ENCODE peak calls at places on chromosomes 5 and 9, in nine cellular contexts. One of them, this sample, is unnamed.

GRCh38 chr5:179255527-179256228 is 89.6 kb downstream of the ADAMTS2 start:
- DNase-seq in omental fat pad: no peak
- DNase-seq in AG10803: no peak
- DNase-seq in NB4: no peak
- DNase-seq in left ventricle myocardium inferior: no peak
- DNase-seq in glutamatergic neuron: peak
- DNase-seq in GM13976: no peak
- DNase-seq in Panc1: no peak
- DNase-seq in endothelial cell: no peak
- DNase-seq in this sample: no peak

GRCh38 chr9:137390553-137391410 is 32.2 kb downstream of the EXD3 start:
- DNase-seq in omental fat pad: no peak
- DNase-seq in AG10803: no peak
- DNase-seq in NB4: peak
- DNase-seq in left ventricle myocardium inferior: no peak
- DNase-seq in glutamatergic neuron: peak
- DNase-seq in GM13976: no peak
- DNase-seq in Panc1: no peak
- DNase-seq in endothelial cell: no peak
- DNase-seq in this sample: no peak

GRCh38 chr9:107883496-107884120 is 394.0 kb upstream of the KLF4 start:
- DNase-seq in omental fat pad: no peak
- DNase-seq in AG10803: no peak
- DNase-seq in NB4: no peak
- DNase-seq in left ventricle myocardium inferior: no peak
- DNase-seq in glutamatergic neuron: no peak
- DNase-seq in GM13976: peak
- DNase-seq in Panc1: no peak
- DNase-seq in endothelial cell: no peak
- DNase-seq in this sample: no peak

GRCh38 chr5:474826-475661 is 32.1 kb downstream of the EXOC3 start:
- DNase-seq in omental fat pad: no peak
- DNase-seq in AG10803: peak
- DNase-seq in NB4: no peak
- DNase-seq in left ventricle myocardium inferior: peak
- DNase-seq in glutamatergic neuron: peak
- DNase-seq in GM13976: no peak
- DNase-seq in Panc1: no peak
- DNase-seq in endothelial cell: no peak
- DNase-seq in this sample: no peak

GRCh38 chr9:125119643-125120286 is 23.6 kb downstream of the SCAI start:
- DNase-seq in omental fat pad: no peak
- DNase-seq in AG10803: peak
- DNase-seq in NB4: no peak
- DNase-seq in left ventricle myocardium inferior: no peak
- DNase-seq in glutamatergic neuron: peak
- DNase-seq in GM13976: no peak
- DNase-seq in Panc1: no peak
- DNase-seq in endothelial cell: no peak
- DNase-seq in this sample: no peak

GRCh38 chr9:125843646-125844045 is 96.5 kb downstream of the PBX3 start:
- DNase-seq in omental fat pad: no peak
- DNase-seq in AG10803: no peak
- DNase-seq in NB4: no peak
- DNase-seq in left ventricle myocardium inferior: no peak
- DNase-seq in glutamatergic neuron: peak
- DNase-seq in GM13976: no peak
- DNase-seq in Panc1: no peak
- DNase-seq in endothelial cell: no peak
- DNase-seq in this sample: no peak

GRCh38 chr5:122751293-122751753 is 23.6 kb upstream of the SNX2 start:
- DNase-seq in omental fat pad: no peak
- DNase-seq in AG10803: peak
- DNase-seq in NB4: peak
- DNase-seq in left ventricle myocardium inferior: no peak
- DNase-seq in glutamatergic neuron: no peak
- DNase-seq in GM13976: no peak
- DNase-seq in Panc1: no peak
- DNase-seq in endothelial cell: peak
- DNase-seq in this sample: no peak

GRCh38 chr5:104763163-104763562 is 1200.6 kb upstream of the NUDT12 start:
- DNase-seq in omental fat pad: no peak
- DNase-seq in AG10803: no peak
- DNase-seq in NB4: no peak
- DNase-seq in left ventricle myocardium inferior: no peak
- DNase-seq in glutamatergic neuron: no peak
- DNase-seq in GM13976: no peak
- DNase-seq in Panc1: no peak
- DNase-seq in endothelial cell: no peak
- DNase-seq in this sample: no peak

GRCh38 chr5:1793966-1794895 is 5.4 kb downstream of the MRPL36 start:
- DNase-seq in omental fat pad: no peak
- DNase-seq in AG10803: peak
- DNase-seq in NB4: peak
- DNase-seq in left ventricle myocardium inferior: no peak
- DNase-seq in glutamatergic neuron: no peak
- DNase-seq in GM13976: no peak
- DNase-seq in Panc1: no peak
- DNase-seq in endothelial cell: no peak
- DNase-seq in this sample: no peak

GRCh38 chr9:116550728-116551436 is 136.2 kb upstream of the TRIM32 start:
- DNase-seq in omental fat pad: no peak
- DNase-seq in AG10803: peak
- DNase-seq in NB4: peak
- DNase-seq in left ventricle myocardium inferior: no peak
- DNase-seq in glutamatergic neuron: no peak
- DNase-seq in GM13976: no peak
- DNase-seq in Panc1: no peak
- DNase-seq in endothelial cell: no peak
- DNase-seq in this sample: no peak

GRCh38 chr9:128636024-128636390 is 20.6 kb downstream of the DYNC2I2 start:
- DNase-seq in omental fat pad: no peak
- DNase-seq in AG10803: no peak
- DNase-seq in NB4: no peak
- DNase-seq in left ventricle myocardium inferior: peak
- DNase-seq in glutamatergic neuron: no peak
- DNase-seq in GM13976: peak
- DNase-seq in Panc1: no peak
- DNase-seq in endothelial cell: peak
- DNase-seq in this sample: no peak

GRCh38 chr9:36074870-36075532 is 38.3 kb downstream of the RECK start:
- DNase-seq in omental fat pad: peak
- DNase-seq in AG10803: peak
- DNase-seq in NB4: no peak
- DNase-seq in left ventricle myocardium inferior: peak
- DNase-seq in glutamatergic neuron: no peak
- DNase-seq in GM13976: no peak
- DNase-seq in Panc1: no peak
- DNase-seq in endothelial cell: no peak
- DNase-seq in this sample: no peak

GRCh38 chr5:36058776-36059175 is 7.9 kb downstream of the UGT3A2 start:
- DNase-seq in omental fat pad: no peak
- DNase-seq in AG10803: no peak
- DNase-seq in NB4: no peak
- DNase-seq in left ventricle myocardium inferior: no peak
- DNase-seq in glutamatergic neuron: no peak
- DNase-seq in GM13976: no peak
- DNase-seq in Panc1: no peak
- DNase-seq in endothelial cell: no peak
- DNase-seq in this sample: no peak

GRCh38 chr9:131667576-131667975 is 72.3 kb downstream of the RAPGEF1 start:
- DNase-seq in omental fat pad: no peak
- DNase-seq in AG10803: peak
- DNase-seq in NB4: peak
- DNase-seq in left ventricle myocardium inferior: no peak
- DNase-seq in glutamatergic neuron: no peak
- DNase-seq in GM13976: no peak
- DNase-seq in Panc1: no peak
- DNase-seq in endothelial cell: no peak
- DNase-seq in this sample: no peak

GRCh38 chr5:128538249-128539037 is 398 bp upstream of the FBN2 start:
- DNase-seq in omental fat pad: no peak
- DNase-seq in AG10803: peak
- DNase-seq in NB4: peak
- DNase-seq in left ventricle myocardium inferior: peak
- DNase-seq in glutamatergic neuron: peak
- DNase-seq in GM13976: peak
- DNase-seq in Panc1: no peak
- DNase-seq in endothelial cell: peak
- DNase-seq in this sample: no peak

GRCh38 chr5:122697171-122697570 is 77.7 kb upstream of the SNX2 start:
- DNase-seq in omental fat pad: no peak
- DNase-seq in AG10803: no peak
- DNase-seq in NB4: peak
- DNase-seq in left ventricle myocardium inferior: no peak
- DNase-seq in glutamatergic neuron: no peak
- DNase-seq in GM13976: no peak
- DNase-seq in Panc1: no peak
- DNase-seq in endothelial cell: no peak
- DNase-seq in this sample: no peak

DNA sequence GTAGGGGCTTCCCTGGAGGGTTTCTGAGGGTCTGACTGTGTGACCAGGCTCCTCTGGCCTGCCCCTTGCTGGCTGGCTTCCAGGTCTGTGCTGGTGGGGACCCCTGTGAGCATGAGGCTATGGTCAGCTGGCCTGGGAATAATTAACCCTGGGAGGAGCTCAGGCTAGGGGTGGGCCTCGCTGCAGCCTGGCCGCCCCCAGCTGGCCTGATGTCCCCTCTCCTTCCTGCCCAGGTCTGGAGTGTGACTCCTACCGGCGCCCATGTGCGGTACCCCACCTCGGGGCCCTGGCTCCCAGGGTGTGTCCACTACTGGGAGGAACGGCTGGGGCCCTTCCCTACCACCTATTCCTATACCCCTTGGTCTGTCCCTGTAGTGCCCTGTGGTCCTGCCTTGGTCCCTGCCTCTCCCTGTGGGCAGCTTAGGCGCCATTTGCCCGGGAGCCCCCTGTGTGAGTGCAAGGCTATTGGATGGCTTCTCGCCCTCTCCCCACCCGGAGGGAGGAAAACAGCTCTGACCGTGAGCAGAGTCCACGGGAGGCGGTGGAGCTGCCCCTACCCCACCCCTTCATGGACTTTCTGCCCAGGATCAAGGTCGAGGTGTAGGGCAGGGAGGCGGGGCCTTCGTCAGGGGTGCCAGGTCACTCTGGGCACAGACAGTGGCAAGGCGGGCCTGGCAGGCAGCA is 9.4 kb downstream of the RXRA start:
- DNase-seq in omental fat pad: no peak
- DNase-seq in AG10803: no peak
- DNase-seq in NB4: no peak
- DNase-seq in left ventricle myocardium inferior: no peak
- DNase-seq in glutamatergic neuron: no peak
- DNase-seq in GM13976: no peak
- DNase-seq in Panc1: no peak
- DNase-seq in endothelial cell: no peak
- DNase-seq in this sample: no peak
- TF ChIP-seq CTCF in omental fat pad: no peak
- TF ChIP-seq CTCF in AG10803: no peak
- TF ChIP-seq CTCF in NB4: no peak
- TF ChIP-seq CTCF in left ventricle myocardium inferior: no peak
- TF ChIP-seq CTCF in glutamatergic neuron: no peak
- TF ChIP-seq CTCF in GM13976: no peak
- TF ChIP-seq CTCF in Panc1: no peak
- TF ChIP-seq CTCF in endothelial cell: no peak
- TF ChIP-seq CTCF in this sample: no peak

GRCh38 chr5:64594601-64595518 is 89.0 kb downstream of the RGS7BP start:
- DNase-seq in omental fat pad: no peak
- DNase-seq in AG10803: no peak
- DNase-seq in NB4: peak
- DNase-seq in left ventricle myocardium inferior: no peak
- DNase-seq in glutamatergic neuron: no peak
- DNase-seq in GM13976: no peak
- DNase-seq in Panc1: no peak
- DNase-seq in endothelial cell: peak
- DNase-seq in this sample: no peak
- TF ChIP-seq CTCF in omental fat pad: no peak
- TF ChIP-seq CTCF in AG10803: no peak
- TF ChIP-seq CTCF in NB4: no peak
- TF ChIP-seq CTCF in left ventricle myocardium inferior: peak
- TF ChIP-seq CTCF in glutamatergic neuron: peak
- TF ChIP-seq CTCF in GM13976: no peak
- TF ChIP-seq CTCF in Panc1: peak
- TF ChIP-seq CTCF in endothelial cell: peak
- TF ChIP-seq CTCF in this sample: peak

DNA sequence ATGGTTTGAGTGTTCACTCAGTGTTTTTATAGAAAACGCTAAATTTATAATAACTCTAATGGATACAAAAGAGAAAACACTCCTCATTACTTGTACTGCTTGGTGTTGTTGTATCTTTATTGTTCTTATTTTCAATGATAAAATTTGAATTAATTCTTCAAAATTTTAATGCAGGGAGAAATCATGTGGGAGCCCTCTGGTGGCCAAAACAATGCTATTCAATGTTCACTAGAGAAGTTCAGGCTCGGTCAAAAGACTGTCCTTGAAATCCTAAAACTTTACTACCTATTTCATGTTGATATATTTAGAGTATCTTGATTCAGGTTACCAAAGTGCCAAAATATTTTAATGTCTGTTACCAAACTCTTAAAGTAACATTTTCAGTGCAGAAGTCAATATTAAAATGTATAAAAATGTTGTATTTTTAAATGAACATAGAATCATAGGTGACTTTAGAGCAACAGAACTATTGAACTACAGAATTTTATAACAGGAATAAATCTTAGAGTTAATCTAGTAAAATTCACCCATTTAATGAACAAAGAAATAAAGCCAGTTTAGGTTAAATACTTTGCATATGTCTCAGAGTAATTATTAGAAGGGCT is 1259.8 kb downstream of the PTPRD start:
- DNase-seq in omental fat pad: no peak
- DNase-seq in AG10803: no peak
- DNase-seq in NB4: peak
- DNase-seq in left ventricle myocardium inferior: no peak
- DNase-seq in glutamatergic neuron: no peak
- DNase-seq in GM13976: no peak
- DNase-seq in Panc1: no peak
- DNase-seq in endothelial cell: peak
- DNase-seq in this sample: no peak
- TF ChIP-seq CTCF in omental fat pad: no peak
- TF ChIP-seq CTCF in AG10803: peak
- TF ChIP-seq CTCF in NB4: peak
- TF ChIP-seq CTCF in left ventricle myocardium inferior: peak
- TF ChIP-seq CTCF in glutamatergic neuron: peak
- TF ChIP-seq CTCF in GM13976: peak
- TF ChIP-seq CTCF in Panc1: peak
- TF ChIP-seq CTCF in endothelial cell: peak
- TF ChIP-seq CTCF in this sample: peak

DNA sequence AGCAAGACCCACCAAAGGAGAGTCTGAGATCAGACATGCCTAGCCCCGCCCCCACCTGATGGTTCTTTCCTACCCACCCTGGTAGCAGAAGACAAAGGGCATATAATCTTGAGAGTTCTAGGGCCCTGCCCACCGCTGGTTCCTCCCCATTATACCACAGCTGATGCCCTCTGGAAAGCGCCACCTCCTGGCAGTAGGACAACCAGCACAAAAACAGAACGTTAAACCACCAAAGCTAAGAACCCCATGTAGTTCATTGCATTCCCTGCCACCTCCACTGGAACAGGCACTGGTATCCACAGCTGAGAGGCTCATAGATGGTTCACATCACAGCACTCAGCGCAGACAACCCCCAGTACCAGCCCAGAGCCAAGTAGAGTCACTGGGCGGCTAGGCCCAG is 81.2 kb upstream of the TRPC7 start:
- DNase-seq in omental fat pad: no peak
- DNase-seq in AG10803: no peak
- DNase-seq in NB4: peak
- DNase-seq in left ventricle myocardium inferior: no peak
- DNase-seq in glutamatergic neuron: no peak
- DNase-seq in GM13976: no peak
- DNase-seq in Panc1: no peak
- DNase-seq in endothelial cell: no peak
- DNase-seq in this sample: no peak
- TF ChIP-seq CTCF in omental fat pad: no peak
- TF ChIP-seq CTCF in AG10803: no peak
- TF ChIP-seq CTCF in NB4: peak
- TF ChIP-seq CTCF in left ventricle myocardium inferior: no peak
- TF ChIP-seq CTCF in glutamatergic neuron: no peak
- TF ChIP-seq CTCF in GM13976: no peak
- TF ChIP-seq CTCF in Panc1: peak
- TF ChIP-seq CTCF in endothelial cell: no peak
- TF ChIP-seq CTCF in this sample: no peak

This sample was measured in D721Med.